ENCODE peak calls at places on chromosome X, in five cellular contexts. N is effector memory CD4-positive, alpha-beta T cell; D is right lobe of liver; H is lower lobe of right lung; L is ovary. Q is an unnamed sample.
A peak's percentile ranks its signal among the peaks of the same experiment; 100 is the strongest.

GRCh38 chrX:24990585-24990984 is 25.2 kb downstream of the ARX start:
- DNase-seq in N (no peak), D (no peak), H (no peak), L (no peak), Q (no peak)

GRCh38 chrX:46573331-46573895 is at the start of gene CHST7:
- DNase-seq in N (peak; percentile 46), D (no peak), H (peak; percentile 70), L (peak; percentile 84), Q (peak; percentile 68)

GRCh38 chrX:123698979-123699378 is 33.9 kb downstream of the THOC2 start:
- DNase-seq in N (no peak), D (no peak), H (no peak), L (no peak), Q (no peak)

GRCh38 chrX:118727686-118728339 is 407 bp downstream of the IL13RA1 start:
- DNase-seq in N (no peak), D (peak; percentile 80), H (peak; percentile 67), L (peak; percentile 68), Q (no peak)

GRCh38 chrX:7926501-7926900 is 712 bp downstream of the PNPLA4 start:
- DNase-seq in N (no peak), D (no peak), H (no peak), L (no peak), Q (no peak)

GRCh38 chrX:107626916-107627315 is 1.4 kb upstream of the PRPS1 start:
- DNase-seq in N (no peak), D (no peak), H (no peak), L (no peak), Q (no peak)

GRCh38 chrX:63764946-63765345 is 20.1 kb downstream of the ARHGEF9 start:
- DNase-seq in N (no peak), D (no peak), H (no peak), L (no peak), Q (no peak)

GRCh38 chrX:13418126-13419091 is 98.6 kb upstream of the ATXN3L start:
- DNase-seq in N (no peak), D (no peak), H (no peak), L (no peak), Q (no peak)

GRCh38 chrX:88146577-88146976 is 600.4 kb upstream of the CPXCR1 start:
- DNase-seq in N (no peak), D (no peak), H (no peak), L (no peak), Q (no peak)
- H3K27ac ChIP-seq in N (no peak overlapping the region), D (no peak overlapping the region), H (no peak overlapping the region), L (no peak overlapping the region), Q (no peak overlapping the region)

GRCh38 chrX:134548844-134549205 is 88.9 kb downstream of the HPRT1 start:
- DNase-seq in N (no peak), D (no peak), H (no peak), L (no peak), Q (no peak)
- H3K27ac ChIP-seq in N (no peak overlapping the region), D (no peak overlapping the region), H (peak overlapping the region; percentile 64), L (peak overlapping the region; percentile 80), Q (peak overlapping the region; percentile 92)

GRCh38 chrX:102126863-102127262 is 1.4 kb downstream of the TCEAL2 start:
- DNase-seq in N (no peak), D (no peak), H (no peak), L (no peak), Q (no peak)
- H3K27ac ChIP-seq in N (no peak overlapping the region), D (no peak overlapping the region), H (no peak overlapping the region), L (peak overlapping the region; percentile 54), Q (no peak overlapping the region)

GRCh38 chrX:139930923-139931645 is 1.8 kb downstream of the ATP11C start:
- DNase-seq in N (no peak), D (peak; percentile 64), H (peak; percentile 37), L (no peak), Q (peak; percentile 22)
- H3K27ac ChIP-seq in N (peak overlapping the region; percentile 90), D (peak overlapping the region; percentile 45), H (no peak overlapping the region), L (no peak overlapping the region), Q (peak overlapping the region; percentile 56)

Q was measured in DND-41.